ENCODE peak calls at places on chromosome 10, in eight cellular contexts. O, L, D, F, B, E, P and Y are unnamed samples. For H3K4me1, the result is how much of the 10 kb centered on the place peaks cover.

GRCh38 chr10:48439581-48440041 is 133.1 kb downstream of the MAPK8 start:
- DNase-seq in O (no peak), L (peak), D (peak), F (no peak), B (no peak), E (peak), P (no peak), Y (peak)

GRCh38 chr10:10462116-10462515 is 555.6 kb upstream of the CELF2 start:
- DNase-seq in O (no peak), L (peak), D (no peak), F (peak), B (no peak), E (no peak), P (no peak), Y (no peak)

GRCh38 chr10:105974803-105975456 is 1189.6 kb downstream of the SORCS1 start:
- DNase-seq in O (no peak), L (peak), D (no peak), F (peak), B (peak), E (no peak), P (no peak), Y (no peak)

GRCh38 chr10:104690081-104690480 is 49.0 kb downstream of the SORCS3 start:
- DNase-seq in O (no peak), L (no peak), D (no peak), F (no peak), B (no peak), E (no peak), P (no peak), Y (no peak)

GRCh38 chr10:49115015-49115795 is at the start of gene VSTM4:
- DNase-seq in O (peak), L (peak), D (peak), F (peak), B (no peak), E (no peak), P (no peak), Y (peak)

GRCh38 chr10:101061814-101062230 is at the start of gene KAZALD1:
- DNase-seq in O (no peak), L (no peak), D (no peak), F (no peak), B (no peak), E (peak), P (no peak), Y (no peak)

GRCh38 chr10:22427890-22428571 is 82.7 kb downstream of the SPAG6 start:
- DNase-seq in O (peak), L (no peak), D (peak), F (no peak), B (peak), E (no peak), P (no peak), Y (no peak)

GRCh38 chr10:31749981-31750850 is 178.4 kb downstream of the ARHGAP12 start:
- DNase-seq in O (peak), L (peak), D (no peak), F (no peak), B (no peak), E (peak), P (no peak), Y (peak)

GRCh38 chr10:68163735-68164134 is 54.4 kb downstream of the MYPN start:
- DNase-seq in O (no peak), L (no peak), D (no peak), F (no peak), B (no peak), E (no peak), P (no peak), Y (no peak)

GRCh38 chr10:132293416-132294195 is 14.1 kb downstream of the STK32C start:
- DNase-seq in O (no peak), L (peak), D (no peak), F (peak), B (no peak), E (peak), P (no peak), Y (peak)

GRCh38 chr10:89351402-89352038 is 23.7 kb downstream of the IFIT3 start:
- DNase-seq in O (no peak), L (no peak), D (peak), F (no peak), B (no peak), E (no peak), P (no peak), Y (no peak)

GRCh38 chr10:8369666-8370065 is 315.2 kb downstream of the GATA3 start:
- DNase-seq in O (peak), L (no peak), D (peak), F (no peak), B (peak), E (no peak), P (no peak), Y (no peak)

GRCh38 chr10:133378251-133379096 is 588 bp upstream of the PAOX start:
- DNase-seq in O (peak), L (peak), D (peak), F (peak), B (peak), E (peak), P (no peak), Y (peak)

GRCh38 chr10:33196710-33197406 is 137.6 kb downstream of the NRP1 start:
- DNase-seq in O (no peak), L (no peak), D (peak), F (no peak), B (peak), E (no peak), P (no peak), Y (no peak)
- H3K4me1 ChIP-seq in O (under half), L (under half), D (under half), F (under half), B (half or more), E (under half), P (under half), Y (under half)

GRCh38 chr10:80462277-80462985 is 8.3 kb downstream of the TSPAN14 start:
- DNase-seq in O (no peak), L (no peak), D (peak), F (no peak), B (no peak), E (no peak), P (no peak), Y (peak)
- H3K4me1 ChIP-seq in O (half or more), L (half or more), D (under half), F (under half), B (half or more), E (half or more), P (half or more), Y (half or more)

DNA sequence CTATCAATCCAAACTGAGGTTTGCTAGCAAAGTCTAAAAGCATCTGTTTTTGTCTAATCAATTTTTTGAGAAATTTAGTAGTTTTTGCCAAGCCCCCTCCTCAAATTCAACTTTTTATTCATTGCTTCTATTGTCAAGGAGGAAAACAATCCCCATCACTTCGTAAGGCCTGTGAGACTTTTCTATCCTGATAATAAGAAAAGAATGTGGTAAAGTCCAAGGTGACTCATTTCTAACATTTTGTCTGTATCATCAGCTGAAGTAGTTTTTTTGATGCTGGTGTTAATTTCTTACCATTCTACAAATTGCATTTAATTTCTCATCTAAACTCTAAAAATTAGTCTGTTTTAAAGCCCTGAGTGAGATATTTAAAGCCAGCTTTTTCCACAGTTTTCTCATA is 11.7 kb downstream of the ANK3 start:
- DNase-seq in O (no peak), L (no peak), D (peak), F (no peak), B (no peak), E (no peak), P (no peak), Y (no peak)
- H3K4me1 ChIP-seq in O (under half), L (under half), D (under half), F (under half), B (under half), E (under half), P (under half), Y (under half)

GRCh38 chr10:95304976-95305375 is 14.2 kb upstream of the PDLIM1 start:
- DNase-seq in O (no peak), L (no peak), D (no peak), F (no peak), B (no peak), E (no peak), P (no peak), Y (no peak)
- H3K4me1 ChIP-seq in O (under half), L (under half), D (under half), F (under half), B (half or more), E (under half), P (under half), Y (under half)

GRCh38 chr10:21130683-21131442 is 233.8 kb upstream of the NEBL start:
- DNase-seq in O (no peak), L (no peak), D (no peak), F (no peak), B (no peak), E (no peak), P (no peak), Y (no peak)

GRCh38 chr10:21122907-21123306 is 225.8 kb upstream of the NEBL start:
- DNase-seq in O (no peak), L (no peak), D (no peak), F (no peak), B (no peak), E (no peak), P (no peak), Y (no peak)

GRCh38 chr10:21130108-21130507 is 233.0 kb upstream of the NEBL start:
- DNase-seq in O (no peak), L (no peak), D (no peak), F (no peak), B (no peak), E (no peak), P (no peak), Y (no peak)

GRCh38 chr10:21125471-21126228 is 228.5 kb upstream of the NEBL start:
- DNase-seq in O (no peak), L (no peak), D (no peak), F (no peak), B (no peak), E (no peak), P (no peak), Y (no peak)
- H3K4me1 ChIP-seq in O (under half), L (under half), D (under half), F (under half), B (under half), E (under half), P (under half), Y (under half)

GRCh38 chr10:59460601-59461000 is 98.3 kb upstream of the FAM13C start:
- DNase-seq in O (no peak), L (no peak), D (no peak), F (no peak), B (no peak), E (no peak), P (no peak), Y (no peak)

GRCh38 chr10:59465089-59465488 is 102.7 kb upstream of the FAM13C start:
- DNase-seq in O (no peak), L (peak), D (peak), F (peak), B (peak), E (no peak), P (no peak), Y (no peak)

GRCh38 chr10:59463909-59464308 is 101.6 kb upstream of the FAM13C start:
- DNase-seq in O (no peak), L (no peak), D (no peak), F (no peak), B (no peak), E (no peak), P (no peak), Y (no peak)

DNA sequence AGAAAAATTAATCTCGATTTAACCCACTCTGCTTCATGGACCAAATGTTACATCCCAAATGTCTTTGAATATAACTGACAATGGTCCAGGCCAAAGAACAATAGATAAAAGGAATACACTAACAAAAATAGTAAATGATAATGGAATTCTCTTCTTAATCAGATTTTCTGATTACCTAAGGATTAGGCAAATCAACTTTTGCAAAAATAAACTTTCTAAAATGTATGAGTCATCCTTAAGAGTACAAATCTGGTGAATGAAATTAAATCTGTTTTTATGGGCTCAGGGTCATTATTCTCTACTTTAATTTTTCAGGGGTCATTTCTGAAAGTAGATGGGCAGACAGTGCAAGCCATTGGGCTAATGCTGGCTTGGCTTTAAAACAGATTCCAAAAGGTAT is 102.1 kb upstream of the FAM13C start:
- DNase-seq in O (no peak), L (no peak), D (no peak), F (no peak), B (no peak), E (no peak), P (no peak), Y (no peak)
- H3K4me1 ChIP-seq in O (under half), L (under half), D (under half), F (under half), B (under half), E (under half), P (under half), Y (under half)

GRCh38 chr10:32954080-32954479 is 4.0 kb downstream of the ITGB1 start:
- DNase-seq in O (no peak), L (no peak), D (no peak), F (no peak), B (peak), E (no peak), P (no peak), Y (no peak)
- H3K4me1 ChIP-seq in O (half or more), L (half or more), D (under half), F (under half), B (under half), E (half or more), P (half or more), Y (under half)

GRCh38 chr10:72260215-72260587 is 13.5 kb upstream of the DDIT4 start:
- DNase-seq in O (no peak), L (no peak), D (no peak), F (no peak), B (no peak), E (no peak), P (no peak), Y (no peak)

GRCh38 chr10:72258617-72259016 is 15.1 kb upstream of the DDIT4 start:
- DNase-seq in O (no peak), L (no peak), D (no peak), F (peak), B (no peak), E (no peak), P (no peak), Y (no peak)

GRCh38 chr10:72260588-72261322 is 13.0 kb upstream of the DDIT4 start:
- DNase-seq in O (peak), L (peak), D (peak), F (peak), B (peak), E (peak), P (peak), Y (peak)

GRCh38 chr10:72261323-72262018 is 12.3 kb upstream of the DDIT4 start:
- DNase-seq in O (no peak), L (no peak), D (no peak), F (peak), B (peak), E (no peak), P (no peak), Y (no peak)

GRCh38 chr10:72259491-72260214 is 14.1 kb upstream of the DDIT4 start:
- DNase-seq in O (peak), L (no peak), D (peak), F (peak), B (peak), E (no peak), P (no peak), Y (no peak)
- H3K4me1 ChIP-seq in O (under half), L (half or more), D (under half), F (under half), B (half or more), E (half or more), P (half or more), Y (under half)

GRCh38 chr10:35363587-35363986 is 27.3 kb downstream of the CCNY start:
- DNase-seq in O (no peak), L (no peak), D (no peak), F (no peak), B (no peak), E (no peak), P (no peak), Y (no peak)

GRCh38 chr10:35367107-35367859 is 31.0 kb downstream of the CCNY start:
- DNase-seq in O (no peak), L (no peak), D (no peak), F (no peak), B (no peak), E (no peak), P (no peak), Y (no peak)

GRCh38 chr10:35362701-35363350 is 26.5 kb downstream of the CCNY start:
- DNase-seq in O (no peak), L (no peak), D (no peak), F (no peak), B (no peak), E (no peak), P (no peak), Y (no peak)

GRCh38 chr10:35367991-35368390 is 31.7 kb downstream of the CCNY start:
- DNase-seq in O (no peak), L (no peak), D (no peak), F (no peak), B (no peak), E (no peak), P (no peak), Y (no peak)

DNA sequence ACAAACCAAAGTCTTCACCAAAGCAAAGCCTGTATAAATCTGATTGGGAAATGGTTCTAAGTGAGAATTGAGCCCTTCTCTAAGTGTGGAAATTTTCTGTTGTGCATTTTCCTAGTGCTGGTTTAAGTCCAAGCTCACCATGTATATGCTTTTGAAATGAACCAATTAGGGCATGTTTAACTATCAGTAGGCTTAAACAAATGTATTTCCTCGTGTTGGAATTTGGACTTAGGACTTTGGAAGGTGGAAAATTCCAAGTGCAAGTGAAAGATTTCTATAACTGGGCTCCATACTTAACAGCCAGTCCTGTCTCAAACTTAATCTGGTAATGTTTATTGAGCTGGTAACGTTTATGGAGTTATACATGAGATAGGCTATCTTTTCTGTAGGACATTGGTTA is 28.5 kb downstream of the CCNY start:
- DNase-seq in O (no peak), L (no peak), D (no peak), F (no peak), B (no peak), E (no peak), P (no peak), Y (no peak)
- H3K4me1 ChIP-seq in O (under half), L (under half), D (under half), F (under half), B (under half), E (half or more), P (under half), Y (under half)